ENCODE peak calls at places on chromosomes 12 and 14, in five cellular contexts. I, E, G, Y and N are unnamed samples.

GRCh38 chr14:70665448-70666363 is 24.0 kb downstream of the TTC9 start:
- DNase-seq in I (peak; percentile 45), E (no peak), G (no peak), Y (no peak), N (no peak)

GRCh38 chr14:58805605-58806358 is 168.0 kb downstream of the DACT1 start:
- DNase-seq in G (no peak), E (no peak), Y (no peak), I (no peak), N (no peak)

GRCh38 chr12:118625050-118625675 is 248.8 kb downstream of the SUDS3 start:
- DNase-seq in E (no peak), G (no peak), I (no peak), Y (no peak), N (no peak)

GRCh38 chr14:98177551-98177950 is 1094.4 kb downstream of the BCL11B start:
- DNase-seq in Y (no peak), G (no peak), E (peak; percentile 43), I (no peak), N (no peak)

GRCh38 chr12:125652689-125653088 is 587.5 kb downstream of the AACS start:
- DNase-seq in E (no peak), I (no peak), Y (no peak), G (no peak), N (no peak)

GRCh38 chr14:57383125-57383524 is 7.3 kb upstream of the NAA30 start:
- DNase-seq in I (no peak), G (no peak), Y (no peak), E (no peak), N (no peak)

GRCh38 chr12:93892431-93893210 is 215.4 kb downstream of the CRADD start:
- DNase-seq in Y (no peak), I (no peak), G (no peak), E (no peak), N (peak; percentile 22)

GRCh38 chr12:94725375-94726168 is 75.2 kb upstream of the TMCC3 start:
- DNase-seq in G (peak; percentile 17), Y (no peak), I (no peak), E (no peak), N (peak; percentile 39)

GRCh38 chr12:123445388-123446344 is 9.2 kb upstream of the RILPL2 start:
- DNase-seq in E (no peak), I (no peak), G (no peak), Y (no peak), N (no peak)

GRCh38 chr12:115791331-115791730 is 486.2 kb downstream of the MED13L start:
- DNase-seq in Y (no peak), G (no peak), I (no peak), E (no peak), N (no peak)

GRCh38 chr14:28264306-28264705 is 502.3 kb upstream of the FOXG1 start:
- DNase-seq in E (no peak), I (no peak), Y (no peak), G (no peak), N (no peak)

GRCh38 chr12:125683748-125684381 is 618.6 kb downstream of the AACS start:
- DNase-seq in I (no peak), E (peak; percentile 45), Y (peak; percentile 92), G (no peak), N (peak; percentile 4)

GRCh38 chr12:12008931-12009611 is 61.7 kb upstream of the BCL2L14 start:
- DNase-seq in I (peak; percentile 58), E (peak; percentile 66), Y (no peak), G (peak; percentile 25), N (no peak)

GRCh38 chr12:13864081-13864673 is 117.2 kb downstream of the GRIN2B start:
- DNase-seq in Y (peak; percentile 72), E (peak; percentile 61), I (peak; percentile 73), G (peak; percentile 6), N (peak; percentile 72)

GRCh38 chr14:51319181-51319597 is 79.1 kb downstream of the TMX1 start:
- DNase-seq in Y (no peak), E (no peak), I (peak; percentile 29), G (no peak), N (peak; percentile 9)

GRCh38 chr14:101350021-101350420 is 211.3 kb upstream of the DIO3 start:
- DNase-seq in I (no peak), E (no peak), G (no peak), Y (no peak), N (no peak)

GRCh38 chr14:55430024-55430690 is 10.3 kb downstream of the TBPL2 start:
- DNase-seq in G (peak; percentile 25), E (peak; percentile 77), I (peak; percentile 63), Y (no peak), N (no peak)

GRCh38 chr12:10409387-10409786 is at the start of gene KLRC4:
- DNase-seq in I (no peak), Y (no peak), E (no peak), G (no peak), N (no peak)

GRCh38 chr14:96484391-96484790 is 17.8 kb upstream of the PAPOLA start:
- DNase-seq in Y (no peak), I (no peak), G (no peak), E (no peak), N (no peak)

GRCh38 chr14:102793531-102794328 is 16.5 kb downstream of the TRAF3 start:
- DNase-seq in I (no peak), Y (no peak), E (no peak), G (no peak), N (no peak)

GRCh38 chr12:109458086-109458485 is 19.0 kb downstream of the KCTD10 start:
- DNase-seq in E (no peak), Y (no peak), G (no peak), I (no peak), N (no peak)

GRCh38 chr12:90234455-90234854 is 525.8 kb upstream of the ATP2B1 start:
- DNase-seq in Y (no peak), E (no peak), G (no peak), I (no peak), N (no peak)

GRCh38 chr12:10847701-10848100 is 1.6 kb downstream of the PRR4 start:
- DNase-seq in E (no peak), I (peak; percentile 34), G (no peak), Y (no peak), N (no peak)

GRCh38 chr12:122021822-122022392 is at the start of gene BCL7A:
- DNase-seq in I (peak; percentile 47), Y (peak; percentile 56), E (peak; percentile 65), G (no peak), N (peak; percentile 75)

GRCh38 chr12:19066471-19067001 is 63.0 kb upstream of the PLEKHA5 start:
- DNase-seq in G (no peak), Y (no peak), I (no peak), E (no peak), N (no peak)

GRCh38 chr14:80425686-80426085 is 214.4 kb upstream of the DIO2 start:
- DNase-seq in G (no peak), Y (no peak), I (peak; percentile 87), E (no peak), N (no peak)

GRCh38 chr14:106776395-106776983 is 1250.1 kb downstream of the TMEM121 start:
- DNase-seq in E (no peak), I (no peak), Y (no peak), G (no peak), N (no peak)

GRCh38 chr12:52280319-52280795 is 5.9 kb downstream of the KRT86 start:
- DNase-seq in I (peak; percentile 93), G (no peak), E (no peak), Y (no peak), N (no peak)

GRCh38 chr14:104968153-104968527 is 10.0 kb downstream of the AHNAK2 start:
- DNase-seq in E (no peak), G (no peak), Y (no peak), I (peak; percentile 45), N (no peak)

GRCh38 chr12:23099104-23099503 is 474.1 kb downstream of the ETNK1 start:
- DNase-seq in I (no peak), E (no peak), G (no peak), Y (no peak), N (no peak)